ENCODE peak calls at places on chromosomes 1 and 21, in eight cellular contexts. C is transverse colon, X is IMR-90, N is heart right ventricle, V is AG04450, T is upper lobe of right lung, O is thoracic aorta, Y is fibroblast of lung. B is an unnamed sample. For H3K27me3, the result is how much of the 10 kb centered on the place peaks cover.

GRCh38 chr1:83113686-83114085 is 885.2 kb downstream of the TTLL7 start:
- DNase-seq in C (no peak), X (no peak), N (no peak), V (no peak), T (no peak), O (no peak), Y (peak), B (no peak)

GRCh38 chr1:163824006-163824405 is 502.3 kb downstream of the NUF2 start:
- DNase-seq in C (no peak), X (peak), N (peak), V (no peak), T (no peak), O (no peak), Y (peak), B (peak)

GRCh38 chr1:160522622-160523345 is at the start of gene SLAMF6:
- DNase-seq in C (peak), X (no peak), N (no peak), V (no peak), T (no peak), O (no peak), Y (no peak), B (no peak)

GRCh38 chr1:26169669-26170471 is at the start of gene ZNF593:
- DNase-seq in C (peak), X (peak), N (peak), V (peak), T (peak), O (peak), Y (peak), B (peak)

GRCh38 chr1:12019858-12020509 is 686 bp downstream of the MIIP start:
- DNase-seq in C (no peak), X (peak), N (no peak), V (no peak), T (no peak), O (no peak), Y (no peak), B (peak)

GRCh38 chr1:191888996-191889622 is 269.2 kb upstream of the RGS18 start:
- DNase-seq in C (no peak), X (peak), N (no peak), V (no peak), T (no peak), O (no peak), Y (peak), B (no peak)

GRCh38 chr1:70220015-70220414 is 1.2 kb upstream of the SRSF11 start:
- DNase-seq in C (no peak), X (no peak), N (no peak), V (no peak), T (no peak), O (no peak), Y (no peak), B (no peak)

GRCh38 chr1:56389813-56390539 is 189.4 kb downstream of the PLPP3 start:
- DNase-seq in C (no peak), X (peak), N (no peak), V (peak), T (no peak), O (no peak), Y (peak), B (no peak)

GRCh38 chr21:45977396-45977795 is 4.2 kb upstream of the COL6A1 start:
- DNase-seq in C (peak), X (no peak), N (peak), V (no peak), T (no peak), O (no peak), Y (no peak), B (no peak)

GRCh38 chr1:66711420-66711819 is 40.8 kb upstream of the DYNLT5 start:
- DNase-seq in C (no peak), X (no peak), N (no peak), V (no peak), T (no peak), O (no peak), Y (no peak), B (no peak)

GRCh38 chr21:44291078-44291935 is 5.6 kb downstream of the AIRE start:
- DNase-seq in C (no peak), X (no peak), N (no peak), V (no peak), T (no peak), O (no peak), Y (no peak), B (no peak)
- H3K27me3 ChIP-seq in C (under half), X (under half), N (under half), V (under half), T (under half), O (under half), Y (under half), B (under half)

GRCh38 chr1:20322825-20323612 is 32.3 kb downstream of the VWA5B1 start:
- DNase-seq in C (peak), X (peak), N (no peak), V (no peak), T (peak), O (no peak), Y (peak), B (no peak)
- H3K4me3 ChIP-seq in C (no peak), X (no peak), N (no peak), V (no peak), T (no peak), O (no peak), Y (no peak), B (no peak)

GRCh38 chr1:3071507-3072177 is 2.6 kb downstream of the PRDM16 start:
- DNase-seq in C (no peak), X (no peak), N (no peak), V (no peak), T (peak), O (no peak), Y (no peak), B (no peak)
- H3K27me3 ChIP-seq in C (half or more), X (half or more), N (under half), V (half or more), T (half or more), O (under half), Y (under half), B (under half)

GRCh38 chr1:162022626-162023025 is 1.0 kb downstream of the OLFML2B start:
- DNase-seq in C (no peak), X (no peak), N (no peak), V (no peak), T (no peak), O (no peak), Y (no peak), B (no peak)
- H3K4me3 ChIP-seq in C (peak), X (no peak), N (peak), V (no peak), T (peak), O (peak), Y (peak), B (no peak)

GRCh38 chr1:30682396-30683275 is 40.7 kb downstream of the MATN1 start:
- DNase-seq in C (no peak), X (no peak), N (no peak), V (no peak), T (peak), O (no peak), Y (no peak), B (no peak)
- H3K27me3 ChIP-seq in C (under half), X (half or more), N (under half), V (under half), T (half or more), O (under half), Y (under half), B (under half)

DNA sequence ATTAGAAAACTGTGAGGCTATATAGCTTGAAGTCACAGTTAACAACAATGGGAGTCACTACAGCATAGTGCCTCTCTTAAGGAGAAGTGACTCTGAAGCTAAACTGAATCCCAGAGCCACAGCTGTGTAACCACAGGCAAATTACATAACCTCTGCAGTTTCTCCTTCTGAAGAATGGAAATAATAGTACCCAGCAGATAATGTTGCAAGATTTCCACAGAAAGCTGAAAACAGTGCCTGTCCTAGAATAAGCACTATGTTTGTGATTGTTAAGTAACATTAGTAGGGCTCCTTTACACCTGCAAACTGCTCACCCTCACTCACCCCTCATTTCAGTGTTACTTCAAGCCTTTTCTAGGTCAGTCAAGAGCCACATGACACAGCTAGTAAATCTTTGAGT is 886.7 kb downstream of the PLA2G4A start:
- DNase-seq in C (no peak), X (no peak), N (no peak), V (no peak), T (no peak), O (no peak), Y (no peak), B (no peak)
- H3K4me3 ChIP-seq in C (no peak), X (no peak), N (no peak), V (no peak), T (no peak), O (no peak), Y (no peak), B (no peak)

DNA sequence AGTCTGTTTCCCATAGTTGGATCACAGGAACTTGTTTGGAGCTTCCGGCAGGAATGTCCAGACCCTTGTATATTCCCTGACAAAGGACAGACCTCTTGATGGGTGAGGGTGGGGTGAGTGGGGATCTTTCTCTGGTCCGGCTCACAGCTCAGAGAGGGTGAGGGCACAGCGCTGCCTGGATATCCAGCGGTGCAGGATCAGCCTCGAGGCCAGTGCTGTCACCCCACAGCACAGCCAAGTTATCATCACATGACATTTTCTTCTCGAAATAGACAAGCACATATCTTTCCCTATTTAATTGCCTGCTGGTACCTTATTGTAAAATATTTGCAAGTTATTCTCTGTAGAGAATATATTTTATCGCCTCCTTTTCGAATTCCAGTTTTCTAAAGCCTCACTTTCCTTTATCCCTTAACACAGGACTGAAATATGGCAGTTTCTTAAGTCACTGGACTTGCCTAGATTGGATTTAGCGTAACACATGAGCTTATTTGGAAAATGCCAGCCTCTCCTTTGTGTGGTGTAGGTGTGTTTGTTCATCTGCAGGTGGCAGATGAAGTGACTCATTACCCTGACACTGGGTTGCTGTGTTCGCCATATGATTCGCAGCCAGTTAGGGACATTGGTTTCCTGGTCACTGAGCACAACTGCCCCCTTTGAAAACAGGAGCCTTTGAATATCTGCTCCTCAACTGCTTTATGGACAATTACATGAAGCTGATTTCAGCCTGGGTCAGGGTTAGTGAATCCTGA is 21.4 kb downstream of the CLIC6 start:
- DNase-seq in C (peak), X (no peak), N (no peak), V (no peak), T (no peak), O (no peak), Y (no peak), B (no peak)
- H3K27me3 ChIP-seq in C (under half), X (under half), N (under half), V (under half), T (under half), O (under half), Y (under half), B (under half)

GRCh38 chr1:6025269-6026094 is 20.2 kb upstream of the KCNAB2 start:
- DNase-seq in C (no peak), X (peak), N (no peak), V (no peak), T (no peak), O (no peak), Y (no peak), B (peak)
- H3K4me3 ChIP-seq in C (peak), X (no peak), N (peak), V (no peak), T (peak), O (peak), Y (no peak), B (no peak)

GRCh38 chr21:31897311-31897710 is 24.5 kb downstream of the HUNK start:
- DNase-seq in C (no peak), X (peak), N (no peak), V (no peak), T (no peak), O (no peak), Y (no peak), B (no peak)

GRCh38 chr21:31898898-31899630 is 26.2 kb downstream of the HUNK start:
- DNase-seq in C (no peak), X (no peak), N (no peak), V (no peak), T (no peak), O (no peak), Y (no peak), B (no peak)

GRCh38 chr21:31901342-31901741 is 28.5 kb downstream of the HUNK start:
- DNase-seq in C (no peak), X (no peak), N (no peak), V (no peak), T (no peak), O (no peak), Y (no peak), B (no peak)

GRCh38 chr21:31902438-31902837 is 29.6 kb downstream of the HUNK start:
- DNase-seq in C (no peak), X (no peak), N (no peak), V (no peak), T (no peak), O (no peak), Y (no peak), B (no peak)

GRCh38 chr21:31900121-31900895 is 27.5 kb downstream of the HUNK start:
- DNase-seq in C (peak), X (no peak), N (no peak), V (no peak), T (no peak), O (no peak), Y (no peak), B (no peak)
- H3K27me3 ChIP-seq in C (under half), X (under half), N (under half), V (under half), T (under half), O (under half), Y (under half), B (under half)

GRCh38 chr1:207055386-207056001 is 2.4 kb downstream of the PFKFB2 start:
- DNase-seq in C (no peak), X (no peak), N (no peak), V (no peak), T (no peak), O (no peak), Y (no peak), B (no peak)

GRCh38 chr1:207051615-207051943 is 571 bp upstream of the YOD1 start:
- DNase-seq in C (no peak), X (no peak), N (no peak), V (no peak), T (no peak), O (no peak), Y (no peak), B (no peak)

GRCh38 chr1:207056673-207057072 is 3.6 kb downstream of the PFKFB2 start:
- DNase-seq in C (peak), X (no peak), N (no peak), V (no peak), T (no peak), O (no peak), Y (no peak), B (no peak)

GRCh38 chr1:207052736-207053545 is at the start of gene PFKFB2:
- DNase-seq in C (peak), X (peak), N (peak), V (peak), T (peak), O (peak), Y (peak), B (peak)

DNA sequence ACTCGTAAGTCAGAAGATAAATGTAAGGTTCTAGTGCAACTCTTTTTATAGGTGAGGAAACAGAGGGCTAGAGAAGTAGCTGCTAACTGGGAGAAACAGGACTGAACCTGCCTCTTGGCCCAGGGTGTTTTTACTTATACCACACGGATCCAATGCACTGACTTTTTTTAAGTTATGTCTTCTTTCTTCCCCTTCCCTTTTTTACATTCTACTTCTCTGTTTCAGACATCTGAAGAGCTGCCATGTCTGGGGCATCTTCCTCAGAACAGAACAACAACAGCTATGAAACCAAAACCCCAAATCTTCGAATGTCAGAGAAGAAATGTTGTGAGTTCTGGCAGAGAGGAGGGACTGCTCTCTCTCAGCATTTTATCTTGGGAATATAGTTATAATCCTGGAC is 1.4 kb downstream of the PFKFB2 start:
- DNase-seq in C (no peak), X (no peak), N (no peak), V (no peak), T (no peak), O (no peak), Y (no peak), B (no peak)
- H3K4me3 ChIP-seq in C (no peak), X (no peak), N (peak), V (no peak), T (peak), O (no peak), Y (no peak), B (no peak)